ENCODE peak calls at places on chromosomes 4 and X, in five cellular contexts. One of them, this sample, is unnamed.

GRCh38 chr4:80461412-80461811 is 125.9 kb downstream of the CFAP299 start:
- DNase-seq in MCF 10A: no peak
- DNase-seq in progenitor cell of endocrine pancreas: no peak
- DNase-seq in hepatocyte: no peak
- DNase-seq in cardiac fibroblast: no peak
- DNase-seq in this sample: no peak

GRCh38 chr4:110172972-110173371 is 25.4 kb downstream of the ELOVL6 start:
- DNase-seq in MCF 10A: no peak
- DNase-seq in progenitor cell of endocrine pancreas: no peak
- DNase-seq in hepatocyte: peak; percentile 34
- DNase-seq in cardiac fibroblast: no peak
- DNase-seq in this sample: no peak

GRCh38 chr4:173752610-173753009 is 222.6 kb upstream of the HAND2 start:
- DNase-seq in MCF 10A: peak; percentile 65
- DNase-seq in progenitor cell of endocrine pancreas: no peak
- DNase-seq in hepatocyte: no peak
- DNase-seq in cardiac fibroblast: peak; percentile 36
- DNase-seq in this sample: no peak

GRCh38 chrX:103571726-103572125 is 13.6 kb upstream of the TCEAL4 start:
- DNase-seq in MCF 10A: no peak
- DNase-seq in progenitor cell of endocrine pancreas: no peak
- DNase-seq in hepatocyte: no peak
- DNase-seq in cardiac fibroblast: no peak
- DNase-seq in this sample: no peak

GRCh38 chr4:123986268-123986798 is 589.7 kb downstream of the SPRY1 start:
- DNase-seq in MCF 10A: peak; percentile 40
- DNase-seq in progenitor cell of endocrine pancreas: no peak
- DNase-seq in hepatocyte: no peak
- DNase-seq in cardiac fibroblast: peak; percentile 99
- DNase-seq in this sample: no peak

GRCh38 chrX:85836868-85837267 is 210.5 kb downstream of the CHM start:
- DNase-seq in MCF 10A: peak; percentile 82
- DNase-seq in progenitor cell of endocrine pancreas: no peak
- DNase-seq in hepatocyte: no peak
- DNase-seq in cardiac fibroblast: peak; percentile 12
- DNase-seq in this sample: no peak

GRCh38 chrX:101348452-101349222 is at the start of gene TIMM8A:
- DNase-seq in MCF 10A: peak; percentile 76
- DNase-seq in progenitor cell of endocrine pancreas: peak; percentile 26
- DNase-seq in hepatocyte: peak; percentile 85
- DNase-seq in cardiac fibroblast: peak; percentile 70
- DNase-seq in this sample: peak; percentile 87

GRCh38 chr4:76950052-76950845 is 697 bp downstream of the SEPTIN11 start:
- DNase-seq in MCF 10A: peak; percentile 36
- DNase-seq in progenitor cell of endocrine pancreas: peak; percentile 38
- DNase-seq in hepatocyte: peak; percentile 65
- DNase-seq in cardiac fibroblast: peak; percentile 48
- DNase-seq in this sample: no peak

GRCh38 chr4:188295899-188296298 is 156.7 kb downstream of the TRIML1 start:
- DNase-seq in MCF 10A: peak; percentile 41
- DNase-seq in progenitor cell of endocrine pancreas: no peak
- DNase-seq in hepatocyte: no peak
- DNase-seq in cardiac fibroblast: peak; percentile 88
- DNase-seq in this sample: no peak

GRCh38 chr4:37760840-37761239 is 65.6 kb upstream of the PGM2 start:
- DNase-seq in MCF 10A: no peak
- DNase-seq in progenitor cell of endocrine pancreas: no peak
- DNase-seq in hepatocyte: no peak
- DNase-seq in cardiac fibroblast: no peak
- DNase-seq in this sample: no peak

GRCh38 chr4:15232725-15233597 is 194.9 kb upstream of the C1QTNF7 start:
- DNase-seq in MCF 10A: no peak
- DNase-seq in progenitor cell of endocrine pancreas: no peak
- DNase-seq in hepatocyte: peak; percentile 25
- DNase-seq in cardiac fibroblast: peak; percentile 84
- DNase-seq in this sample: no peak

GRCh38 chr4:4673070-4673469 is 131.2 kb upstream of the STX18 start:
- DNase-seq in MCF 10A: peak; percentile 89
- DNase-seq in progenitor cell of endocrine pancreas: no peak
- DNase-seq in hepatocyte: peak; percentile 32
- DNase-seq in cardiac fibroblast: peak; percentile 35
- DNase-seq in this sample: no peak

GRCh38 chrX:49760288-49760885 is 64.6 kb upstream of the PAGE1 start:
- DNase-seq in MCF 10A: no peak
- DNase-seq in progenitor cell of endocrine pancreas: no peak
- DNase-seq in hepatocyte: no peak
- DNase-seq in cardiac fibroblast: no peak
- DNase-seq in this sample: no peak

GRCh38 chr4:54440394-54441223 is 211.5 kb downstream of the PDGFRA start:
- DNase-seq in MCF 10A: peak; percentile 49
- DNase-seq in progenitor cell of endocrine pancreas: no peak
- DNase-seq in hepatocyte: peak; percentile 44
- DNase-seq in cardiac fibroblast: peak; percentile 68
- DNase-seq in this sample: no peak

GRCh38 chr4:5824635-5825034 is 68.3 kb downstream of the CRMP1 start:
- DNase-seq in MCF 10A: peak; percentile 47
- DNase-seq in progenitor cell of endocrine pancreas: no peak
- DNase-seq in hepatocyte: peak; percentile 29
- DNase-seq in cardiac fibroblast: peak; percentile 66
- DNase-seq in this sample: no peak

GRCh38 chr4:81504685-81505598 is 33.2 kb upstream of the RASGEF1B start:
- DNase-seq in MCF 10A: no peak
- DNase-seq in progenitor cell of endocrine pancreas: no peak
- DNase-seq in hepatocyte: no peak
- DNase-seq in cardiac fibroblast: no peak
- DNase-seq in this sample: no peak

GRCh38 chrX:110301194-110301593 is 16.7 kb downstream of the AMMECR1 start:
- DNase-seq in MCF 10A: no peak
- DNase-seq in progenitor cell of endocrine pancreas: no peak
- DNase-seq in hepatocyte: no peak
- DNase-seq in cardiac fibroblast: no peak
- DNase-seq in this sample: no peak

GRCh38 chr4:25308761-25309160 is 3.8 kb upstream of the ZCCHC4 start:
- DNase-seq in MCF 10A: no peak
- DNase-seq in progenitor cell of endocrine pancreas: no peak
- DNase-seq in hepatocyte: no peak
- DNase-seq in cardiac fibroblast: peak; percentile 46
- DNase-seq in this sample: no peak

GRCh38 chr4:25310066-25310824 is 2.3 kb upstream of the ZCCHC4 start:
- DNase-seq in MCF 10A: no peak
- DNase-seq in progenitor cell of endocrine pancreas: no peak
- DNase-seq in hepatocyte: no peak
- DNase-seq in cardiac fibroblast: no peak
- DNase-seq in this sample: no peak

GRCh38 chr4:25310825-25311210 is 1.8 kb upstream of the ZCCHC4 start:
- DNase-seq in MCF 10A: no peak
- DNase-seq in progenitor cell of endocrine pancreas: no peak
- DNase-seq in hepatocyte: no peak
- DNase-seq in cardiac fibroblast: no peak
- DNase-seq in this sample: no peak

GRCh38 chr4:25313194-25313895 is 771 bp downstream of the ZCCHC4 start:
- DNase-seq in MCF 10A: peak; percentile 20
- DNase-seq in progenitor cell of endocrine pancreas: no peak
- DNase-seq in hepatocyte: peak; percentile 51
- DNase-seq in cardiac fibroblast: peak; percentile 25
- DNase-seq in this sample: no peak

GRCh38 chr4:25312496-25313193 is at the start of gene ZCCHC4:
- DNase-seq in MCF 10A: peak; percentile 90
- DNase-seq in progenitor cell of endocrine pancreas: peak; percentile 85
- DNase-seq in hepatocyte: peak; percentile 95
- DNase-seq in cardiac fibroblast: peak; percentile 93
- DNase-seq in this sample: peak; percentile 97
- TF ChIP-seq CTCF in MCF 10A: peak; percentile 92
- TF ChIP-seq CTCF in progenitor cell of endocrine pancreas: peak; percentile 100
- TF ChIP-seq CTCF in hepatocyte: peak; percentile 99
- TF ChIP-seq CTCF in cardiac fibroblast: peak; percentile 89
- TF ChIP-seq CTCF in this sample: peak; percentile 100

GRCh38 chrX:69597399-69597798 is 18.5 kb upstream of the EDA start:
- DNase-seq in MCF 10A: peak; percentile 35
- DNase-seq in progenitor cell of endocrine pancreas: no peak
- DNase-seq in hepatocyte: no peak
- DNase-seq in cardiac fibroblast: peak; percentile 16
- DNase-seq in this sample: no peak
- TF ChIP-seq CTCF in MCF 10A: no peak
- TF ChIP-seq CTCF in progenitor cell of endocrine pancreas: no peak
- TF ChIP-seq CTCF in hepatocyte: no peak
- TF ChIP-seq CTCF in cardiac fibroblast: no peak
- TF ChIP-seq CTCF in this sample: no peak

DNA sequence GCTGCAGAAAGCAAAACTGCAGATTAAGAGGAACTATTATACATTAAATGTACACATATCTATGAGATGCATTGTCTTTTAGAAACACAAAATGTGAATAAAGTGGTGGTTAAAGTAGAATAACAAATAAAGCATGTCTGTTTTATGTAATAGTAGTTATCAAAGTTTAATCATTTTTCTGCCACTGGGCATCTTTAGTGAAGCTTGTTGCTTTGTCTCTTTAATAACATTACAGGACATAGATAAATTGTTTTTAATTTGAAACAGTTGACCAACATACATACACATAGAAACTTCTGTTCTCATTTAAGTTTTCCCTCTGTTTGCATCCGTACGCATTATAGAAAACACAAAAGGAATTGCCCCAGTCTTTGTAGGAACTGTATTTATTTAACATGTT is 1700.0 kb upstream of the ADGRL3 start:
- DNase-seq in MCF 10A: no peak
- DNase-seq in progenitor cell of endocrine pancreas: no peak
- DNase-seq in hepatocyte: no peak
- DNase-seq in cardiac fibroblast: no peak
- DNase-seq in this sample: no peak
- TF ChIP-seq CTCF in MCF 10A: no peak
- TF ChIP-seq CTCF in progenitor cell of endocrine pancreas: no peak
- TF ChIP-seq CTCF in hepatocyte: no peak
- TF ChIP-seq CTCF in cardiac fibroblast: no peak
- TF ChIP-seq CTCF in this sample: no peak

GRCh38 chrX:9992061-9992460 is 24.9 kb downstream of the CLDN34 start:
- DNase-seq in MCF 10A: no peak
- DNase-seq in progenitor cell of endocrine pancreas: no peak
- DNase-seq in hepatocyte: no peak
- DNase-seq in cardiac fibroblast: no peak
- DNase-seq in this sample: no peak

GRCh38 chrX:9992724-9993123 is 25.6 kb downstream of the CLDN34 start:
- DNase-seq in MCF 10A: no peak
- DNase-seq in progenitor cell of endocrine pancreas: no peak
- DNase-seq in hepatocyte: no peak
- DNase-seq in cardiac fibroblast: no peak
- DNase-seq in this sample: no peak

GRCh38 chrX:9983463-9983862 is 16.3 kb downstream of the CLDN34 start:
- DNase-seq in MCF 10A: no peak
- DNase-seq in progenitor cell of endocrine pancreas: no peak
- DNase-seq in hepatocyte: no peak
- DNase-seq in cardiac fibroblast: no peak
- DNase-seq in this sample: no peak

GRCh38 chrX:9988762-9989161 is 21.6 kb downstream of the CLDN34 start:
- DNase-seq in MCF 10A: peak; percentile 54
- DNase-seq in progenitor cell of endocrine pancreas: no peak
- DNase-seq in hepatocyte: no peak
- DNase-seq in cardiac fibroblast: peak; percentile 35
- DNase-seq in this sample: no peak
- TF ChIP-seq CTCF in MCF 10A: peak; percentile 70
- TF ChIP-seq CTCF in progenitor cell of endocrine pancreas: peak; percentile 26
- TF ChIP-seq CTCF in hepatocyte: peak; percentile 32
- TF ChIP-seq CTCF in cardiac fibroblast: peak; percentile 47
- TF ChIP-seq CTCF in this sample: peak; percentile 57

GRCh38 chr4:73223258-73223651 is 35.3 kb downstream of the ANKRD17 start:
- DNase-seq in MCF 10A: no peak
- DNase-seq in progenitor cell of endocrine pancreas: no peak
- DNase-seq in hepatocyte: no peak
- DNase-seq in cardiac fibroblast: no peak
- DNase-seq in this sample: no peak

GRCh38 chr4:73221734-73222133 is 36.9 kb downstream of the ANKRD17 start:
- DNase-seq in MCF 10A: no peak
- DNase-seq in progenitor cell of endocrine pancreas: no peak
- DNase-seq in hepatocyte: no peak
- DNase-seq in cardiac fibroblast: no peak
- DNase-seq in this sample: no peak

GRCh38 chr4:73220815-73221214 is 37.8 kb downstream of the ANKRD17 start:
- DNase-seq in MCF 10A: no peak
- DNase-seq in progenitor cell of endocrine pancreas: no peak
- DNase-seq in hepatocyte: no peak
- DNase-seq in cardiac fibroblast: no peak
- DNase-seq in this sample: no peak

GRCh38 chr4:73222466-73223257 is 35.9 kb downstream of the ANKRD17 start:
- DNase-seq in MCF 10A: peak; percentile 90
- DNase-seq in progenitor cell of endocrine pancreas: no peak
- DNase-seq in hepatocyte: peak; percentile 88
- DNase-seq in cardiac fibroblast: peak; percentile 96
- DNase-seq in this sample: no peak

GRCh38 chr4:73224886-73225285 is 33.7 kb downstream of the ANKRD17 start:
- DNase-seq in MCF 10A: no peak
- DNase-seq in progenitor cell of endocrine pancreas: no peak
- DNase-seq in hepatocyte: no peak
- DNase-seq in cardiac fibroblast: no peak
- DNase-seq in this sample: no peak
- TF ChIP-seq CTCF in MCF 10A: no peak
- TF ChIP-seq CTCF in progenitor cell of endocrine pancreas: no peak
- TF ChIP-seq CTCF in hepatocyte: no peak
- TF ChIP-seq CTCF in cardiac fibroblast: no peak
- TF ChIP-seq CTCF in this sample: no peak